ENCODE peak calls at places on chromosome 3, in eight cellular contexts. I, C, M, J, R, F, O and N are unnamed samples.

GRCh38 chr3:8490079-8490552 is 11.5 kb upstream of the LMCD1 start:
- DNase-seq in I (no peak), C (no peak), M (no peak), J (no peak), R (no peak), F (no peak), O (no peak), N (no peak)

GRCh38 chr3:53120336-53120735 is 9.9 kb downstream of the RFT1 start:
- DNase-seq in I (no peak), C (no peak), M (no peak), J (no peak), R (no peak), F (no peak), O (no peak), N (no peak)

GRCh38 chr3:194280777-194281176 is 70.4 kb downstream of the CPN2 start:
- DNase-seq in I (no peak), C (no peak), M (no peak), J (no peak), R (no peak), F (no peak), O (no peak), N (no peak)

GRCh38 chr3:146100825-146101444 is 60.0 kb downstream of the PLOD2 start:
- DNase-seq in I (no peak), C (no peak), M (no peak), J (no peak), R (no peak), F (no peak), O (no peak), N (no peak)

GRCh38 chr3:30638685-30639412 is 32.4 kb downstream of the TGFBR2 start:
- DNase-seq in I (no peak), C (no peak), M (peak), J (no peak), R (no peak), F (no peak), O (no peak), N (no peak)

GRCh38 chr3:100797921-100798491 is 88.7 kb downstream of the TFG start:
- DNase-seq in I (no peak), C (no peak), M (no peak), J (no peak), R (no peak), F (no peak), O (no peak), N (no peak)

GRCh38 chr3:7874116-7874515 is 627.5 kb upstream of the LMCD1 start:
- DNase-seq in I (no peak), C (no peak), M (no peak), J (no peak), R (no peak), F (peak), O (no peak), N (no peak)

GRCh38 chr3:146468234-146468931 is 978 bp downstream of the PLSCR2 start:
- DNase-seq in I (no peak), C (no peak), M (no peak), J (no peak), R (no peak), F (no peak), O (no peak), N (no peak)

GRCh38 chr3:187533797-187534196 is 136.4 kb downstream of the SST start:
- DNase-seq in I (no peak), C (no peak), M (no peak), J (no peak), R (no peak), F (no peak), O (no peak), N (no peak)

GRCh38 chr3:164879201-164879600 is 199.1 kb downstream of the SI start:
- DNase-seq in I (no peak), C (no peak), M (no peak), J (no peak), R (no peak), F (no peak), O (no peak), N (no peak)

GRCh38 chr3:169751875-169752274 is 13.0 kb downstream of the TERC start:
- DNase-seq in I (no peak), C (no peak), M (no peak), J (no peak), R (no peak), F (no peak), O (no peak), N (no peak)

GRCh38 chr3:13600950-13601691 is 52.2 kb downstream of the FBLN2 start:
- DNase-seq in I (peak), C (no peak), M (peak), J (no peak), R (no peak), F (peak), O (no peak), N (no peak)

GRCh38 chr3:195802795-195803194 is 8.9 kb downstream of the MUC4 start:
- DNase-seq in I (no peak), C (peak), M (no peak), J (no peak), R (no peak), F (no peak), O (no peak), N (no peak)

GRCh38 chr3:123143669-123144411 is 57.9 kb upstream of the SEC22A start:
- DNase-seq in I (no peak), C (no peak), M (no peak), J (no peak), R (no peak), F (no peak), O (no peak), N (no peak)

GRCh38 chr3:149377408-149378111 is at the start of gene TM4SF1:
- DNase-seq in I (peak), C (no peak), M (no peak), J (no peak), R (peak), F (no peak), O (no peak), N (peak)

GRCh38 chr3:149810846-149811245 is 2.2 kb upstream of the RNF13 start:
- DNase-seq in I (no peak), C (no peak), M (no peak), J (no peak), R (no peak), F (no peak), O (no peak), N (no peak)

GRCh38 chr3:105824129-105824528 is 44.7 kb downstream of the CBLB start:
- DNase-seq in I (no peak), C (no peak), M (no peak), J (no peak), R (no peak), F (no peak), O (no peak), N (no peak)

GRCh38 chr3:102536479-102536878 is 101.7 kb downstream of the ZPLD1 start:
- DNase-seq in I (peak), C (no peak), M (peak), J (no peak), R (no peak), F (peak), O (no peak), N (no peak)

GRCh38 chr3:28824316-28824715 is 456.6 kb upstream of the RBMS3 start:
- DNase-seq in I (no peak), C (no peak), M (no peak), J (no peak), R (no peak), F (no peak), O (no peak), N (no peak)

GRCh38 chr3:149247929-149248691 is 26.5 kb upstream of the CP start:
- DNase-seq in I (no peak), C (no peak), M (no peak), J (no peak), R (no peak), F (no peak), O (no peak), N (no peak)

GRCh38 chr3:127325630-127325961 is 37.8 kb upstream of the PRR20G start:
- DNase-seq in I (no peak), C (no peak), M (no peak), J (no peak), R (no peak), F (no peak), O (no peak), N (no peak)

GRCh38 chr3:5699313-5699712 is 511.8 kb downstream of the EDEM1 start:
- DNase-seq in I (no peak), C (no peak), M (no peak), J (no peak), R (no peak), F (peak), O (no peak), N (no peak)

GRCh38 chr3:107705046-107705445 is 182.3 kb downstream of the BBX start:
- DNase-seq in I (no peak), C (no peak), M (no peak), J (no peak), R (no peak), F (no peak), O (no peak), N (no peak)

GRCh38 chr3:150495563-150496168 is 50.6 kb downstream of the SERP1 start:
- DNase-seq in I (peak), C (peak), M (peak), J (no peak), R (no peak), F (peak), O (no peak), N (no peak)

GRCh38 chr3:28575100-28575747 is 226.6 kb upstream of the AZI2 start:
- DNase-seq in I (no peak), C (no peak), M (peak), J (no peak), R (peak), F (no peak), O (peak), N (no peak)

GRCh38 chr3:197394464-197395321 is 96.3 kb upstream of the DLG1 start:
- DNase-seq in I (peak), C (peak), M (peak), J (peak), R (peak), F (peak), O (no peak), N (no peak)

GRCh38 chr3:157075693-157076420 is 84.1 kb downstream of the CCNL1 start:
- DNase-seq in I (no peak), C (no peak), M (no peak), J (no peak), R (no peak), F (no peak), O (no peak), N (no peak)

GRCh38 chr3:139301183-139301582 is 42.6 kb upstream of the MRPS22 start:
- DNase-seq in I (no peak), C (no peak), M (no peak), J (no peak), R (no peak), F (no peak), O (no peak), N (no peak)

GRCh38 chr3:69324362-69325025 is 61.4 kb downstream of the FRMD4B start:
- DNase-seq in I (no peak), C (no peak), M (peak), J (no peak), R (no peak), F (no peak), O (no peak), N (no peak)

GRCh38 chr3:183131735-183132134 is 30.8 kb downstream of the LAMP3 start:
- DNase-seq in I (no peak), C (no peak), M (no peak), J (no peak), R (no peak), F (no peak), O (no peak), N (no peak)

GRCh38 chr3:136954980-136955780 is 2.6 kb upstream of the IL20RB start:
- DNase-seq in I (no peak), C (no peak), M (no peak), J (no peak), R (no peak), F (no peak), O (no peak), N (no peak)

GRCh38 chr3:194683431-194683830 is 2.3 kb upstream of the FAM43A start:
- DNase-seq in I (no peak), C (no peak), M (no peak), J (no peak), R (no peak), F (no peak), O (no peak), N (no peak)

GRCh38 chr3:47711596-47711995 is 70.1 kb downstream of the SMARCC1 start:
- DNase-seq in I (no peak), C (no peak), M (no peak), J (no peak), R (no peak), F (no peak), O (no peak), N (no peak)

GRCh38 chr3:127735767-127736693 is 63.3 kb downstream of the ABTB1 start:
- DNase-seq in I (no peak), C (no peak), M (no peak), J (peak), R (no peak), F (no peak), O (peak), N (peak)

GRCh38 chr3:72563690-72564370 is 284.4 kb downstream of the SHQ1 start:
- DNase-seq in I (no peak), C (no peak), M (no peak), J (no peak), R (no peak), F (no peak), O (no peak), N (no peak)

GRCh38 chr3:151226088-151226563 is 23.1 kb upstream of the GPR171 start:
- DNase-seq in I (no peak), C (no peak), M (no peak), J (no peak), R (no peak), F (no peak), O (no peak), N (no peak)

GRCh38 chr3:57006048-57006709 is 54.3 kb upstream of the SPATA12 start:
- DNase-seq in I (no peak), C (no peak), M (no peak), J (no peak), R (no peak), F (no peak), O (no peak), N (no peak)

GRCh38 chr3:177196473-177197040 is 725 bp downstream of the TBL1XR1 start:
- DNase-seq in I (no peak), C (peak), M (peak), J (no peak), R (peak), F (no peak), O (no peak), N (peak)
- TF ChIP-seq POLR2AphosphoS5 in I (no peak), C (no peak), M (no peak), J (no peak), R (no peak), F (no peak), O (peak), N (no peak)

GRCh38 chr3:61788623-61789507 is 227.5 kb downstream of the PTPRG start:
- DNase-seq in I (no peak), C (no peak), M (no peak), J (no peak), R (no peak), F (no peak), O (no peak), N (no peak)

GRCh38 chr3:61794961-61795360 is 233.6 kb downstream of the PTPRG start:
- DNase-seq in I (no peak), C (no peak), M (no peak), J (no peak), R (no peak), F (no peak), O (no peak), N (no peak)

GRCh38 chr3:61793056-61793455 is 231.7 kb downstream of the PTPRG start:
- DNase-seq in I (no peak), C (no peak), M (no peak), J (no peak), R (no peak), F (no peak), O (no peak), N (no peak)

GRCh38 chr3:61789861-61790260 is 228.5 kb downstream of the PTPRG start:
- DNase-seq in I (no peak), C (no peak), M (no peak), J (no peak), R (no peak), F (no peak), O (no peak), N (no peak)

DNA sequence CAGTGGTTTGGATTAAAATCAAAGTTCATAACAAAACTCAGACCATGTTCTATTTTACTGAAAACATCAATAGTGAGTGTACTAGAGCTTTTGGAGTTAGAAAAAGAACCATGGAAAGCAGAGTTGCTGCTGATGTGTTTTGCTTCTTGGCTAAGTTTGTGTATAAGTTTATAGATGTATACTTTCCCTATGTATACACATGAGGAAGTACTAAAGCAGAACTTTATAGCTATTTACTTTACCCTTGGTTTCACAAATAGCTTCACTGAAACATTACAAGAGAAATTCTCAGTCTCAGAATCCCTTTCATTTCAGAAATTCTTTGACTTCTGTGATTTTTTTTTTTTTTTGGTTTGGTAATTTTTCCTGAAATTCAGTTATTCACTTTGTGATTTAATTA is 229.0 kb downstream of the PTPRG start:
- DNase-seq in I (no peak), C (no peak), M (no peak), J (no peak), R (no peak), F (no peak), O (no peak), N (no peak)
- TF ChIP-seq POLR2AphosphoS5 in I (no peak), C (no peak), M (no peak), J (no peak), R (no peak), F (no peak), O (no peak), N (no peak)

GRCh38 chr3:184248454-184249411 is at the start of gene ALG3:
- DNase-seq in I (peak), C (peak), M (peak), J (peak), R (peak), F (peak), O (peak), N (peak)
- TF ChIP-seq POLR2AphosphoS5 in I (peak), C (peak), M (peak), J (peak), R (peak), F (peak), O (peak), N (peak)

DNA sequence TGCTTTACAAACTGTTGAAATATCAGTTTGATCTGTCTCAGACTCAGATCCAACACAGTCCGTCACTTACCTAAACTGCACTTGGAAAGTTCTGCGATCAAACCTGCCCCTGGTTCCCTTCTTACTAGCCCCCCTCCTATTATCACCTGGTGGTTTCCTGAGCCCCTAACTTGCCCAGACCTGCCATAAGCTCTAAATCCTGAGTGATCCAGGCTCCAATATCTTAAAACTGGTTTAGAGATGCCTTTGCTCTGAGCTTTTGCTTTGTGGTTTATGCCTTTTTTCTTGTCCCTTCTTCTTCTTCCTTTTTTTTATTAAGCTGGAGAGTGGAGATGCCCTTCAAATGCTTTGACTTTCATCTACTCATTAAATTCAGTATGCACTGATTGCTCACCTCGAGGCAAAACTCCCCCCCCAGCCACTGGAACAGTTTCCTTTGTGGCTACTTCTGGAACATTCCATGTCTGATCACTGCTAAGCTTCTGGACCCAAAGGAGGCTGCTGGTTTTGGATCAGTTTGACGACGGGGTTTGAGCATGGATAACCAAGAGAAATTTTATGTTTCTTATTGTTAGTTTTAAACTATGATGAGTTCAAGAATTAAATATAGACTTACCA is 3.5 kb upstream of the ITGB5 start:
- DNase-seq in I (no peak), C (no peak), M (no peak), J (no peak), R (no peak), F (no peak), O (no peak), N (no peak)
- TF ChIP-seq POLR2AphosphoS5 in I (no peak), C (no peak), M (no peak), J (no peak), R (no peak), F (no peak), O (no peak), N (no peak)

DNA sequence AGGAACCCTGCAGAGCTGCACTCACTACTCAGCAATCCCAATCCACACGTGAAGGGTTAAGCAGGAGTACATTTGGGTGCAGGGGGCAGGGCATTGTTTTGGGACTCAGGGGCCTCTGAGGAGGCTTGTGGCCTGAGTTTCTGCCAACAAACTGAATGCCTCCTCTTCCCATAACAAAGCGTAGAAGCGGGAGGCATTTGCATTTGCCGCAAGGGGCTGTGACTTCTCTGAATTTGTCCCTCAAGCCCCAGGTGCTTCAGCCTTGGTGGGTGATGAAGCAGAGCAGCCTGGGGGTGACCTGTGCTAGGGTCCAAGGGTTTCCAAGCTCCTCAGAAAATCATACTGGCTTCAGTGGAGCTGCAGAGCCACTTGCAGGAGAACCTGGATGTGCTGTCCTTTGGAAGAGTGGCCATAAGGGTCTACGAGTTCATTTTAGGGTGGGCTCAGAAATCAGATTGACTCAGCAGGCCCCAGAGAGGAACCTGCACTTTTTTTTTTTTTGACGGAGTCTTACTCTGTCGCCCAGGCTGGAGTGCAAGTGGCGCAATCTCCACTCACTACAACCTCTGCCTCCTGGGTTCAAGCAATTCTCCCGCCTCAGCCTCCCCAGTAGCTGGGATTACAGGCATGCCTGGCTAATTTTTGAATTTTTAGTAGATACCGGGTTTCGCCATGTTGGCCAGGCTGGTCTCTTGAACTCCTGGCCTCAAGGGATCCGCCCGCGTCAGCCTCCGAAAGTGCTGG is 1.4 kb upstream of the RPSA start:
- DNase-seq in I (no peak), C (no peak), M (no peak), J (no peak), R (no peak), F (no peak), O (no peak), N (no peak)
- TF ChIP-seq POLR2AphosphoS5 in I (no peak), C (no peak), M (no peak), J (no peak), R (no peak), F (no peak), O (no peak), N (no peak)

GRCh38 chr3:15633159-15633558 is 31.6 kb downstream of the BTD start:
- DNase-seq in I (no peak), C (no peak), M (no peak), J (no peak), R (no peak), F (no peak), O (no peak), N (no peak)

GRCh38 chr3:15633766-15634588 is 32.4 kb downstream of the BTD start:
- DNase-seq in I (no peak), C (no peak), M (peak), J (no peak), R (no peak), F (no peak), O (no peak), N (no peak)

GRCh38 chr3:15636028-15636709 is 34.6 kb downstream of the BTD start:
- DNase-seq in I (no peak), C (no peak), M (no peak), J (no peak), R (no peak), F (peak), O (no peak), N (no peak)

GRCh38 chr3:15637131-15637951 is 35.8 kb downstream of the BTD start:
- DNase-seq in I (no peak), C (no peak), M (peak), J (no peak), R (no peak), F (no peak), O (no peak), N (no peak)

GRCh38 chr3:15634671-15635661 is 33.4 kb downstream of the BTD start:
- DNase-seq in I (no peak), C (no peak), M (peak), J (no peak), R (no peak), F (no peak), O (no peak), N (peak)
- TF ChIP-seq POLR2AphosphoS5 in I (no peak), C (no peak), M (peak), J (no peak), R (peak), F (no peak), O (no peak), N (peak)